ENCODE peak calls at places on chromosomes 6 and 20, in ten cellular contexts. K is activated B cell treated with CpG ODN at 0.5 μM for 24 hours; T is astrocyte of the spinal cord; S is omental fat pad; F is SK-N-SH; X is GM12864; G is fibroblast of pulmonary artery; L is BJ; W is body of pancreas; M is CD8-positive, alpha-beta T cell. V is an unnamed sample.

GRCh38 chr20:31803552-31804291 is 15.4 kb upstream of the MYLK2 start:
- DNase-seq in L (no peak), W (no peak), T (no peak), X (no peak), M (no peak), K (no peak), G (no peak), S (no peak), F (peak), V (no peak)

GRCh38 chr6:84249724-84250123 is 22.3 kb upstream of the CEP162 start:
- DNase-seq in W (no peak), T (no peak), S (no peak), K (no peak), X (no peak), G (peak), F (peak), M (no peak), L (no peak), V (no peak)

GRCh38 chr6:2061880-2062279 is 183.5 kb downstream of the GMDS start:
- DNase-seq in K (no peak), G (no peak), F (no peak), S (no peak), X (no peak), M (no peak), L (no peak), T (peak), W (peak), V (no peak)

GRCh38 chr6:38724343-38724742 is 9.2 kb downstream of the DNAH8 start:
- DNase-seq in M (no peak), L (no peak), W (no peak), S (no peak), F (no peak), G (no peak), K (no peak), X (no peak), T (no peak), V (no peak)

GRCh38 chr6:143516700-143517446 is 5.4 kb upstream of the FUCA2 start:
- DNase-seq in W (no peak), G (no peak), X (no peak), L (no peak), S (no peak), T (no peak), F (no peak), M (no peak), K (no peak), V (no peak)

GRCh38 chr20:63196756-63197470 is 19.0 kb downstream of the YTHDF1 start:
- DNase-seq in F (no peak), K (no peak), M (no peak), L (no peak), W (no peak), T (no peak), X (no peak), S (no peak), G (no peak), V (no peak)

GRCh38 chr6:168189679-168190405 is 110.8 kb upstream of the FRMD1 start:
- DNase-seq in G (no peak), W (no peak), T (no peak), K (no peak), L (no peak), X (no peak), F (no peak), M (no peak), S (no peak), V (no peak)

GRCh38 chr6:71395731-71396409 is 107.3 kb downstream of the OGFRL1 start:
- DNase-seq in G (no peak), X (no peak), K (no peak), S (no peak), T (no peak), M (no peak), W (no peak), F (no peak), L (no peak), V (no peak)

GRCh38 chr6:112690497-112691202 is 343.5 kb downstream of the RFPL4B start:
- DNase-seq in L (peak), T (no peak), W (no peak), X (no peak), K (no peak), F (peak), S (no peak), G (peak), M (no peak), V (no peak)

GRCh38 chr6:14763139-14763538 is 482.7 kb upstream of the JARID2 start:
- DNase-seq in F (no peak), K (no peak), T (no peak), M (no peak), S (no peak), X (no peak), W (no peak), L (peak), G (peak), V (no peak)

GRCh38 chr6:46940433-46941226 is 18.9 kb upstream of the ADGRF5 start:
- DNase-seq in M (no peak), W (no peak), S (no peak), L (no peak), G (no peak), F (no peak), K (no peak), T (no peak), X (no peak), V (no peak)

GRCh38 chr6:137727206-137727605 is 139.9 kb upstream of the TNFAIP3 start:
- DNase-seq in G (no peak), X (no peak), T (no peak), F (no peak), S (no peak), L (no peak), K (no peak), W (no peak), M (no peak), V (no peak)

DNA sequence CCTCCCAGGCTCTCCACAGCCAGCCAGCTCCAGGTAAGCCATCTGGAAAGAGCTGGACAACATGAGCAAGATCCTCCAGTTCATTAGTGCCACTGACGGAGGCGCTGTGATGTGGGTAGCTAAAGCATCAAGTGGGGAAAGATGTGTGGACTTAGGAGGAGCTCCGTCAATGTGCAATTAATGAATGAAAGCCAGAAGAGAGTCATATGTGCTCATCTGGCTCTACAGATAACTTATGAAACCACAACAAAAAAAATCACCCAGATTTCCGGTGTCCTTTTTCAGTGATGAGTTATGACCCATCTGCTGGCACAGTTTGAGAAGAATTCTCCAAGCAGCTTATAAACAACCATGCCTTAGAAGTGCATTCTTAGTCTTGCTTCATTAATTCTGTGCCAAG is 311.7 kb upstream of the PLCB4 start:
- DNase-seq in F (no peak), S (no peak), L (peak), G (peak), W (no peak), X (no peak), M (no peak), K (no peak), T (peak), V (no peak)
- TF ChIP-seq CTCF in F (no peak), S (no peak), L (peak), G (no peak), W (no peak), X (no peak), M (no peak), K (no peak), T (no peak), V (no peak)

GRCh38 chr20:61835301-61835700 is 230.4 kb downstream of the TAF4 start:
- DNase-seq in X (no peak), S (no peak), T (no peak), L (no peak), K (no peak), G (no peak), M (no peak), F (no peak), W (no peak), V (no peak)
- TF ChIP-seq CTCF in X (no peak), S (no peak), T (no peak), L (no peak), K (no peak), G (no peak), M (no peak), F (no peak), W (no peak), V (no peak)

DNA sequence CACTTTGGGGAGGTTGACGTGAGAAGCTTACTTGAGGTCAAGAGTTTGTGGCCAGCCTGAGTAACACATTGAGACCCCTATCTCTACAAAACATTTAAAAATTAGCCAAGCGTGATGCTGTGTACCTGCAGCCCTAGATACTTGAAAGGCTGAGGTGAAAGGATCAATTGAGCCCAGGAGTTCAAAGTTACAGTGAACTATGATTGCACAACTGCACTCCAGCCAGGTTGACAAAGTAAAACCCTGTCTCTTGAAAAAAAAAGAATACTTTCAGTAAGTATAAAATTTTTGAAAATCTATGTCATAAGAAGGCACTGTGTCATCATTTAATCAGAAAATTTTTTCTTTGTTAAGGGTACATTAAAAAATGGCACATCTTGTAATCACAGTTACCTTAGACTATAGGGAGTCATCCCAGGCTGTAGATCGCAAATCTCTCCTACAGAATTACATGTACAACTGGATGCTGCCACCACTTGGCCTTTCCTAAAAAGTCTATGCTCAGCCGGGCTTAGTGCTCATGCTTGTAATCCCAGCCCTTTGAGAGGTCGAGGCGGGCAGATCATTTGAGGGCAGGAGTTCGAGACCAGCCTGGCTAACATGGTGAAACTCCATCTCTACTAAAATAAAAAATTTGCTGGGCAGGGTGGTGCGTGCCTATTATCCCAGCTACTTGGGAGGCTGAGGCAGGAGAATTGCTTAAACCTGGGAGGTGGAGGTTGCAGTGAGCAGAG is 17.0 kb upstream of the MRS2 start:
- DNase-seq in K (no peak), W (no peak), T (no peak), F (no peak), M (no peak), X (no peak), S (no peak), G (no peak), L (no peak), V (no peak)
- TF ChIP-seq CTCF in K (no peak), W (no peak), T (no peak), F (no peak), M (no peak), X (no peak), S (no peak), G (no peak), L (no peak), V (no peak)

DNA sequence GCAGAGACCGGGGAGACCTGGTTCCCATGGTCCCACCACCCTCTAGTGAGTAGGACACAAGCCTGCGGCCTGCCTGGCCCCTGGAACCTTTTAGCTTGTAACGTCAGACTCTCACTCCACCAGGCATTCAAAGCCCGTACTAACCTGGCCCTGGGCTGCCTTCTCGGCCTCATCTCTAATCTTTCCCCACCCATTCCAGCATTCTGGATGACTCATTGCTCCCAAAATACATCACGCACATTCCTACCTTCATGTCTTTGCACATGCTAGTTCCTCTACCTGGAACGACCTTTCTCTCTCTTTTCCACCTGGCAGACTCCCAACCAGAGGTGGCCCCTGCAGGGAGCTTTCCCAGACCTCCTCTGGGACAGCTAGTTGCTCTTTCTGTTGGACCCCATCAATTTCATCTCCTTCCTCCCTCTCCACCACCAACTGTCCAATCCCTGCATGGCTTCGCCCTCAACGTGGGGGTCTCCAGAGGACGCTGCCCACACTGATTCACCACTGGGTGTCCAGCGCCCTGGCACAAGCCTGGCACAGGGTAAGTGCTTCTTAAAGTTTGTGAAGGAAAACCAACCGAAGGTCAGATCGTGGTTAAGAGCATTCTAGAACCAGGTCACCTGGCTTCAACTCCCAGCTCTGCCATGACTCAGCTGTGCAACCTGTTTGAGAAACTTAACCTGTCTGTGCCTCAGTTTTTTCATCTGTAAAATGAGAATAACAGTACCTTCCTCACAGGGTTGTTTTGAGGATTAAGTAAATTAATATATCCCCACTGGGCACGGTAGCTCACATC is 35.2 kb downstream of the JPH2 start:
- DNase-seq in G (no peak), K (no peak), L (no peak), X (no peak), W (no peak), F (no peak), S (no peak), M (no peak), T (no peak), V (no peak)
- TF ChIP-seq CTCF in G (no peak), K (no peak), L (no peak), X (no peak), W (no peak), F (no peak), S (no peak), M (no peak), T (no peak), V (no peak)

GRCh38 chr6:107655245-107655644 is 165.3 kb downstream of the SOBP start:
- DNase-seq in F (peak), G (no peak), L (no peak), T (no peak), W (no peak), X (no peak), K (no peak), S (no peak), M (no peak), V (no peak)
- TF ChIP-seq CTCF in F (peak), G (peak), L (no peak), T (no peak), W (no peak), X (peak), K (no peak), S (no peak), M (no peak), V (peak)

GRCh38 chr6:159311618-159312017 is 142.4 kb downstream of the FNDC1 start:
- DNase-seq in W (no peak), F (no peak), M (no peak), T (no peak), G (no peak), S (no peak), X (no peak), L (no peak), K (no peak), V (no peak)
- TF ChIP-seq CTCF in W (no peak), F (peak), M (no peak), T (no peak), G (no peak), S (no peak), X (peak), L (no peak), K (no peak), V (peak)

DNA sequence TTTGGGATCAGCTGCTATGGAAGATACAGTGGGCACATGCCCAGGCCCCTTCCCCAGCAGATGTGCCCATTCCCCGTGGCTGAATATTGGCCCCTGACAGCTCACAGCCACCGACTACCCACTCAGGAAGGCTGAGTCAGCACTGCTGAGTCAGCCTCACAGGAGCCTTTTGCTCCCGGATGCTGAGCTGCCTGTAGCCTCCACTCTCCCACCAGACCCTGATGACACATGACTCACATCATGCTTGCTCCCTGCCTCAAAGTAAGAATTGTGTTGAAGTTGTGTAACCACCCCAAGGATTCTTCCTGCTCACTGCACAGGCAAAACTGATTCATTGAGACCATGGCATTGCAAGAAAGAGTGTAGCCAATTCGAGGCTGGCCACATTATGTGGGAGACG is 556.8 kb upstream of the CDH4 start:
- DNase-seq in M (no peak), F (no peak), G (peak), L (no peak), X (no peak), W (no peak), T (peak), K (no peak), S (no peak), V (no peak)
- TF ChIP-seq CTCF in M (no peak), F (no peak), G (no peak), L (no peak), X (no peak), W (no peak), T (no peak), K (no peak), S (no peak), V (no peak)

GRCh38 chr6:149628865-149629544 is 19.5 kb downstream of the KATNA1 start:
- DNase-seq in S (no peak), K (no peak), F (no peak), X (no peak), T (no peak), W (no peak), M (no peak), G (no peak), L (no peak), V (no peak)
- TF ChIP-seq CTCF in S (no peak), K (no peak), F (no peak), X (peak), T (no peak), W (no peak), M (no peak), G (no peak), L (no peak), V (no peak)

DNA sequence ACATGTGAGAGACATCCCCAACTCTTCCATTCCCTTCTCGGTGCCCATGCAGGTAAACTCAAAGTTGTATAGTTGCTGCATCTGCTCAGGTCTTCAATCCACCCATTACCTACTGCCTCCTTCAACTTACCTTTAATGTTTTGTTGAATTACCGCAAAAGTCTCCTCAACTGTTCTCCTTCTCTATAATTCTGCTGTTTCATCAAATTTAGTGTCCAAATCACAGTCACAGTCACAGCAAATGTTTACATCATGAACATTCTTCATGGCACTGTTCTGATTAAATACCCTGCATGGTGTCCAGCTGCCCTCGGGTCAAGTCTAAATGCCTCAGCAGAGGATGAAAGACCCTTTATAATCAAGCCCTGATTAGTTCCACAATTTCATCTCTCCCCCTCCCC is 130.1 kb downstream of the IPCEF1 start:
- DNase-seq in K (no peak), X (no peak), G (no peak), W (no peak), T (no peak), L (no peak), M (no peak), S (no peak), F (no peak), V (no peak)
- TF ChIP-seq CTCF in K (no peak), X (no peak), G (no peak), W (no peak), T (no peak), L (no peak), M (no peak), S (no peak), F (no peak), V (no peak)